ENCODE peak calls at places on chromosomes 16 and 17, in ten cellular contexts. B, H, L, M, I, J, T, N, V and E are unnamed samples.

GRCh38 chr17:58060596-58061191 is 22.5 kb upstream of the DYNLL2 start:
- DNase-seq in B (no peak), H (peak; percentile 22), L (no peak), M (no peak), I (no peak), J (no peak), T (no peak), N (no peak), V (peak; percentile 14), E (no peak)

GRCh38 chr16:78437352-78437968 is 338.0 kb downstream of the WWOX start:
- DNase-seq in B (peak; percentile 38), H (peak; percentile 45), L (peak; percentile 72), M (no peak), I (peak; percentile 11), J (peak; percentile 45), T (no peak), N (no peak), V (peak; percentile 28), E (no peak)

GRCh38 chr17:29107933-29108805 is 65.2 kb downstream of the PIPOX start:
- DNase-seq in B (peak; percentile 61), H (peak; percentile 39), L (peak; percentile 47), M (no peak), I (peak; percentile 57), J (no peak), T (no peak), N (no peak), V (peak; percentile 95), E (no peak)

GRCh38 chr16:27729516-27730304 is 179.8 kb downstream of the KATNIP start:
- DNase-seq in B (no peak), H (no peak), L (no peak), M (no peak), I (no peak), J (no peak), T (no peak), N (no peak), V (no peak), E (peak; percentile 66)

GRCh38 chr16:9139965-9140364 is 48.5 kb downstream of the HAPSTR1 start:
- DNase-seq in B (no peak), H (peak; percentile 47), L (peak; percentile 39), M (no peak), I (peak; percentile 38), J (no peak), T (no peak), N (no peak), V (no peak), E (no peak)

GRCh38 chr17:13372432-13372831 is 229.3 kb downstream of the HS3ST3A1 start:
- DNase-seq in B (no peak), H (no peak), L (no peak), M (no peak), I (no peak), J (no peak), T (no peak), N (no peak), V (no peak), E (no peak)

GRCh38 chr16:78421244-78421661 is 321.8 kb downstream of the WWOX start:
- DNase-seq in B (no peak), H (no peak), L (no peak), M (no peak), I (no peak), J (no peak), T (no peak), N (no peak), V (no peak), E (no peak)

GRCh38 chr17:4009164-4009785 is 45.0 kb upstream of the ATP2A3 start:
- DNase-seq in B (no peak), H (no peak), L (no peak), M (no peak), I (no peak), J (no peak), T (no peak), N (no peak), V (no peak), E (no peak)

GRCh38 chr17:67770539-67770938 is 52.8 kb downstream of the NOL11 start:
- DNase-seq in B (no peak), H (no peak), L (no peak), M (no peak), I (no peak), J (no peak), T (no peak), N (no peak), V (no peak), E (no peak)

DNA sequence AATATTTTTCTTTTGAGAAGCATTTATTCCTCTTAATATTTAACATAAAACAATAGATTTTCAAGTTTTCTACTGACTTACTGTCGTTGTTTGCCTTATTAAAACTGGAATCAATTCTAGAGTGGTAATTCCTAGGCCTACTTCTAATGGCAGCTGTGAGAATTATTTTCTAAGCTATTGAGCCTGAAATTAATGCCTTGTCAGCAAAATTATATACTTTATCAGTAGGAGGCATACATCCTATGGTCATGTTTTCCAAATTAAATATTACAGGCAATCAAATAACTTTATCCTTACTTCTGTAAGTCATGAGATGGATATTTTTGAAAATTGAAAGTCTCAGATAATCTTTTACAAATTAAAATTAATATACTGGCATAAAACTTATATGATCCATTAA is 239.1 kb upstream of the CNTNAP4 start:
- DNase-seq in B (no peak), H (no peak), L (no peak), M (no peak), I (no peak), J (no peak), T (no peak), N (no peak), V (no peak), E (no peak)
- TF ChIP-seq CTCF in B (no peak), H (no peak), L (no peak), M (no peak), I (no peak), J (no peak), T (no peak), N (no peak), V (no peak), E (no peak)

DNA sequence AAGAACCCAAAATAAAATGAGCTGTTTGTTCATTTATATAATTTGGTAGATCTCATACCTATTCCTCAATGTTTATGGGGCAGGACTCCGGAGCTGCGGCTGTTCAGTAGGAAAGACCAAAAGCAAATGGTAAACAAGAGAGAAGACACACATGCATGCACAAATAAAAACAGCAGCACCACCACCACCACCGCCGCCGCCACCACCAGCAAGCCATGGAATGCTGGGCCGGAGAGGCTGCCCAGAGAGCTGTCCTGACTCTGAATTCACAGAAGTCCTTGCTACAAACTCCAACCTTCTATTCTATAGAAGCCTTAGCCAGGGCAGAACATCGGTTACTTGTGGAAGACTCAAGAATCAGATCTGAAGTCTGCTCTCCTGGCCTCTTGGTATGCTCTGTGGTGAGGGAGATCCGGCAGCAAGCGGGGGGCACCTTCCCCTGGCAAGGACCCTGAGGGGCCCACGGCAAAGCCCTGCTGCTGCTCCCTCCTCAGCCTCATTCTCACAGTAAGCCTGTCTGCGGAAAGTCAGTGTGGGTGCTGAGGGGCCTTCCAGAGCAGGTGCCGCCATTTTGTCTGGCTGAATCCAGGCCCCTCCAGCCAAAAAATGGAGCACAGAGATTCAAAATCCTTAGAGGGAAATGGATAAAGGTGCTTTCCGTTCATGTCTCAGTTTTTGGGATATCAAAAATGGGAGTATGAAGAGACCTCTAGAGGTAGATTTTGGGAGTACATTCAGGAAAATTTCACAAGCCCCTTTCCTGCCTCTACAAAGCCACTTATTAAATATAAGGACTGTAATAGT is 6.4 kb upstream of the FOXJ1 start:
- DNase-seq in B (peak; percentile 64), H (peak; percentile 53), L (no peak), M (no peak), I (peak; percentile 46), J (no peak), T (no peak), N (no peak), V (no peak), E (peak; percentile 30)
- TF ChIP-seq CTCF in B (peak; percentile 64), H (peak; percentile 48), L (peak; percentile 40), M (peak; percentile 61), I (peak; percentile 79), J (peak; percentile 65), T (no peak), N (peak; percentile 17), V (peak; percentile 37), E (peak; percentile 39)

DNA sequence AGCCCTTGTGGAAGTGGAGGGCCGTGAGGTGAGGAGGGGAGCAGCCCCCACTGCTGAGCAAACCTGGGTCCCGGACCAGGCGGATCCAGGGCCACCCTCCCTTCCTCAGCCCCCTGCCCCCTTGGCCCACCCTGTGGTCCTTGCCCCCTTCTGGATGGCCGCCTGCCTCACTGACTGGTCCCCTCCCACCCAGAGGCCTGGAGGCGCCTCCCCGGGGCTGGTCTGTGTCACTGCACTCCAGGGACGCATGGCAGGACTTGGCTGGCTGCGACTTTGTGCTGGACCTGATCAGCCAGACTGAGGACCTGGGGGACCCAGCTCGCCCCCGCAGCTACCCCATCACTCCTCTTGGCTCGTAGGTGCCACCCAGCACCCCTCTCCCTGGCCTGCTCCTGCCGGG is 19.2 kb upstream of the SMIM5 start:
- DNase-seq in B (no peak), H (no peak), L (no peak), M (no peak), I (no peak), J (no peak), T (no peak), N (no peak), V (no peak), E (no peak)
- TF ChIP-seq CTCF in B (peak; percentile 31), H (peak; percentile 11), L (no peak), M (no peak), I (no peak), J (no peak), T (no peak), N (no peak), V (no peak), E (no peak)

DNA sequence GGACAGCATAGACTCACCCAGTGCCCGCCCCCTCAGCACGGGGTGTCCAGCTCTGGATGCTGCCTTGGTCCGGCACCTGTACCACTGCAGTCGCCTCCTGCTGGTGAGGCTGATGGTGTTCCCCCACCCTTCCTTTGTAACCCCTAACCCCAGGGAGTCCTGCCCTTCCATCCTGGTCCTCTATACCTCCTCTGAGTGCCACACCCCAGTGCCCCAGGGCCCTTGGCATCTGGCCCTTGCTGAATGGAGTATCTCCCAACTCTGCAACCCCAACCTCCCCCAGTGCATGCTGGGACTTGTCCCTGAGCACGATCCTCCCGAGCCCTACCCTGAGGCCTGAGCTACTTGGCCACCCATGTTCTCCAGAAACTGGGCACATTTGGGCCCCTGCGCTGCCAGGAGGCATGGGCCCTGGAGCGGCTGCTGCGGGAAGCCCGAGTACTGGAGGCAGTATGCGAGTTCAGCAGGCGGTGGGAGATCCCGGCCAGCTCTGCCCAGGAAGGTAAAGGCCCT is 15.8 kb downstream of the RIPOR1 start:
- DNase-seq in B (no peak), H (peak; percentile 57), L (no peak), M (no peak), I (no peak), J (no peak), T (no peak), N (no peak), V (peak; percentile 27), E (no peak)
- TF ChIP-seq CTCF in B (peak; percentile 15), H (no peak), L (no peak), M (no peak), I (no peak), J (no peak), T (no peak), N (no peak), V (no peak), E (no peak)

DNA sequence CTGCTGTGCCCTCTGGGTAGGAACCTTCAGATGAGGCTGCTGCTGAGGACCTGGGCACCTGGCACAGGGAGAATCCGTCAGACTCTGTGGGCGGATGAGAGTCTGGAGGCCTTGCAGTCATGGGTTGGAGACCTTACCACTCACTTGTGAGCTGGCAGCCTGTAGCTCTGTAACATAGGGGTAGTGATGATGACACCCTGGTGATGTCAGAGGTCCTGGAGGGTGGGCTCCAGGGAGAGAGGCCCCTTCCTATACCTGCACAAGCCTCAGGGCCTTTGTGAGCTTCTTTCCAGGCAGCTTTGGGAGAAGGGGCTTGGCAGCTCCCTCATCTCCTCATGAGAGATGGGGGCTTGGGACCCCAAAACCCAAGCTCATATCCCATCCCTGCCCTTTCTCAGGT is 1.6 kb downstream of the MIEF2 start:
- DNase-seq in B (no peak), H (no peak), L (no peak), M (no peak), I (no peak), J (no peak), T (no peak), N (no peak), V (no peak), E (no peak)
- TF ChIP-seq CTCF in B (no peak), H (no peak), L (no peak), M (no peak), I (no peak), J (no peak), T (no peak), N (no peak), V (no peak), E (no peak)